ENCODE peak calls at places on chromosomes 1 and 21, in four cellular contexts. O is mesendoderm, D is IMR-90, T is H1. J is an unnamed sample.

GRCh38 chr1:147853391-147853790 is 49.2 kb upstream of the GJA8 start:
- DNase-seq in O (peak), T (no peak), D (peak), J (no peak)

GRCh38 chr1:9653783-9654517 is 2.4 kb downstream of the PIK3CD start:
- DNase-seq in O (no peak), D (no peak), T (no peak), J (no peak)

GRCh38 chr1:7236844-7237515 is 451.7 kb downstream of the CAMTA1 start:
- DNase-seq in O (no peak), T (no peak), D (no peak), J (peak)

GRCh38 chr1:9615316-9616063 is 26.8 kb downstream of the TMEM201 start:
- DNase-seq in D (peak), T (peak), O (peak), J (peak)

GRCh38 chr1:193919827-193920226 is 733.4 kb upstream of the B3GALT2 start:
- DNase-seq in T (no peak), D (peak), O (peak), J (no peak)

GRCh38 chr1:147580200-147580557 is 38.9 kb downstream of the BCL9 start:
- DNase-seq in T (no peak), O (no peak), D (peak), J (no peak)

GRCh38 chr1:180540697-180541594 is 17.8 kb upstream of the OVAAL start:
- DNase-seq in D (peak), T (no peak), O (no peak), J (no peak)

GRCh38 chr1:94806451-94806861 is 13.7 kb upstream of the SLC44A3 start:
- DNase-seq in D (peak), O (no peak), T (no peak), J (no peak)

GRCh38 chr1:28135910-28136635 is 40.4 kb downstream of the PTAFR start:
- DNase-seq in T (no peak), D (no peak), O (no peak), J (no peak)

GRCh38 chr1:165279831-165280351 is 76.6 kb downstream of the LMX1A start:
- DNase-seq in O (no peak), D (no peak), T (no peak), J (no peak)

GRCh38 chr21:35410123-35410522 is 361.0 kb upstream of the RUNX1 start:
- DNase-seq in T (no peak), D (no peak), O (no peak), J (no peak)

GRCh38 chr1:95730986-95731385 is 497.0 kb downstream of the RWDD3 start:
- DNase-seq in T (no peak), O (no peak), D (no peak), J (no peak)

GRCh38 chr1:26533951-26534514 is 4.5 kb downstream of the RPS6KA1 start:
- DNase-seq in D (no peak), T (no peak), O (no peak), J (no peak)

GRCh38 chr21:28215214-28215954 is 777.3 kb downstream of the LTN1 start:
- DNase-seq in T (no peak), D (peak), O (no peak), J (no peak)

GRCh38 chr1:227038401-227038800 is 98.3 kb downstream of the COQ8A start:
- DNase-seq in T (no peak), O (no peak), D (no peak), J (no peak)

DNA sequence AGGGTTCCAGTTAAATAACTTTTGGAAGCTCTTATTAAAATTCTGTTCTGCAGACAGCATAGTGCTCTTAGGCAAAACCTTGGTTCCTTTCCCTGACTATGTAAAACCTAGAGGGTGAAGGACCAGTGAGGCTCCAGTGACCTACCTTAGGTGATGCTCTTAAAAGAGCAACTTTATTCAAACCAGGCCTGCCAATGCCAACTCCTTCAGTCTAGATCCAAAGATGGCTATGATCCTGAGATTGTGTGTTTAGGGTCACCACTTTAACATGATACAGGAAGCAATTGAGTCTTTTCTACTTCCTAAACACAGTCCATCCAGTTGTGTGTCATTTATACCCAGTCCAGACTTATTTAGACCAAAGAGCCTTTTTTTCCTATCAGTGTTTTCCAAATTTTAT is 10.8 kb downstream of the MCL1 start:
- DNase-seq in D (no peak), T (no peak), O (no peak), J (no peak)
- H4K5ac ChIP-seq in D (peak), T (peak), O (no peak), J (peak)

GRCh38 chr1:40862008-40862863 is at the start of gene CITED4:
- DNase-seq in D (peak), O (peak), T (peak), J (peak)
- H3K18ac ChIP-seq in D (no peak), O (peak), T (peak), J (no peak)

GRCh38 chr1:53395671-53396215 is 63.5 kb upstream of the DMRTB1 start:
- DNase-seq in O (no peak), D (no peak), T (no peak), J (no peak)

GRCh38 chr1:53398585-53399365 is 60.4 kb upstream of the DMRTB1 start:
- DNase-seq in O (no peak), D (no peak), T (no peak), J (peak)

GRCh38 chr1:53396563-53397268 is 62.5 kb upstream of the DMRTB1 start:
- DNase-seq in T (no peak), O (no peak), D (no peak), J (no peak)

GRCh38 chr1:53400761-53401379 is 58.3 kb upstream of the DMRTB1 start:
- DNase-seq in O (no peak), D (peak), T (no peak), J (peak)

GRCh38 chr1:53398091-53398490 is 61.1 kb upstream of the DMRTB1 start:
- DNase-seq in T (no peak), D (peak), O (no peak), J (peak)
- H4K5ac ChIP-seq in T (no peak), D (no peak), O (no peak), J (no peak)

DNA sequence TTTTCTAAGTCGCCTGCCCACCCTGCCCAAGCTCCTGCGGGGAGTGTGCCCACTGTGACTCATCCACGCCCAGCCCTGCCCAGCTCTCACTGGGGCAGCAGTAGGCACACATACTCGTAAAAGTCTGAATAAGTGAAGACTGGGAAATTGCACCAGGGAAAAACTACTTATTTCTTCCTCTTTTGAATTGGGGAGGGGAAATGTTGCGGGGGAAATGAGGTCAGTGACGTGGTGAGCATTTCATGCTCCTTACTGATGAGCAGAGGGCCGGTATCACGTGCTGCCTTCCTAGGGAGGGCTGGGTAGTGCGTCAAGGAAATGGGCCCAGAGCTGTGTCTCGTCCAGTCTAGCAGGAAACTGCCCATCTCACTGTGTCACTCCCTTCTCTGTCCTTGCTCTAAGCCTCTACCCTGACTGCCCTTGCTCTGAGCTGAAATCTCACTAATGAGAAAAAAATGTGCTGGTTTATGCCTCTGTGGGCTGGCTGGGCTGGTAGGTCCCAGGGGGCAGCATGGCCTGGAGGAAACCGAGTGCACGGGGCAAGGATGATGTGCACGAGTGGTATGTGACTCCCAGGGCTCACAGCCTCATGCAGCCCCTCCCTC is 13.5 kb upstream of the TNFRSF1B start:
- DNase-seq in T (no peak), D (peak), O (no peak), J (no peak)
- H3K18ac ChIP-seq in T (no peak), D (peak), O (no peak), J (no peak)

GRCh38 chr1:37682334-37682987 is 9.9 kb upstream of the CDCA8 start:
- DNase-seq in D (peak), T (no peak), O (peak), J (peak)
- H4K5ac ChIP-seq in D (no peak), T (no peak), O (no peak), J (no peak)

DNA sequence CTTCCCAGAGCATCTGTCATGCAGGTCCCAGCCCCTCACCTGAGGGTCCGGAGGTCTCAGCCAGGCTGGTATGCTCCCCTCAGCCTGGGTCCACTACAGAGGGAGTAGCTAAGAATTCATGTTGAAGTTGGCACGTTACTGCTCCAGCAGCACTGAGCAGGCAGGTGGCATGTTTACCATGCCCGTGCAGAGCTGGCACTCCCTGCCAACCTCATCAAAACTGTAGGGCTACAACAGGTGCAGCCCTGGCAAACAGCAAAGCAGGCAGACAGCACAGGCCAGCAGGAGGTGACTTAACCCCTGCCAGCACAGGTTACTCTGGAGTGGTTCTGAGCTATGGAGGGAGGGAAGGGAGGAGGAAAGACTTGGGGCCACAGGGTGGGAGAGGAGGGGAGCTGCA is 46.4 kb downstream of the NUAK2 start:
- DNase-seq in O (no peak), T (no peak), D (no peak), J (no peak)
- H3K18ac ChIP-seq in O (no peak), T (peak), D (no peak), J (no peak)

GRCh38 chr1:29180497-29181412 is 945 bp downstream of the SRSF4 start:
- DNase-seq in T (no peak), D (no peak), O (no peak), J (no peak)

GRCh38 chr1:29179641-29180184 is 2.0 kb downstream of the SRSF4 start:
- DNase-seq in D (no peak), T (no peak), O (no peak), J (no peak)

GRCh38 chr1:29181413-29182225 is at the start of gene SRSF4:
- DNase-seq in T (peak), D (peak), O (peak), J (peak)

GRCh38 chr1:29176567-29176966 is 5.1 kb downstream of the SRSF4 start:
- DNase-seq in O (no peak), D (no peak), T (no peak), J (peak)

DNA sequence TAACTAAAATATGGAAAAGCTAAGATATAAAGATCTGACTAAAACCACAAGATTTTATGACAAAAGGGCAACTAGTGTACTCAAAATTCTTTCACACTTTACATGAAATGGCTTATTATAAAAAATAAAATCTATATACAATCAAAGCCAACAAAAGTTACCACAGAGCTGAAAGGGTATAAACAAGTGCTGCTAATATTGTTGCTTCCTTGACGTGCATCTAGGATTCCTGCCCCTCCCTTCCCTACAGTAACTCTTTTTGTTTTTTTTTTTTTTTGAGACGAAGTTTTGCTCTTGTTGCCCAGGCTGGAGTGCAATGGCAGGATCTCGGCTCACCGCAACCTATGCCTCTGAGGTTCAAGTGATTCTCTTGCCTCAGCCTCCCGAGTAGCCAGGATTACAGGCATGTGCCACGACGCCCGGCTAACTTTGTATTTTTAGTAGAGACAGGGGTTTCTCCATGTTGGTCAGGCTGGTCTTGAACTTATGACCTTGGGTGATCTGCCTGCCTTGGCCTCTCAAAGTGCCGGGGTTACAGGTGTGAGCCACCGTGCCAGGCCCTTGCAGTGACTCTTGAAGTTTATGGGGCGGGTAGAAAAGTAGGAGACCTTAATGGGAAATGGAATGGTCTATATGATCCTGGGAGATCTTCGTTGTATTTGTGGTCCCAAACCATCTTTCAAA is 4.5 kb downstream of the SRSF4 start:
- DNase-seq in T (no peak), O (no peak), D (no peak), J (peak)
- H4K5ac ChIP-seq in T (no peak), O (no peak), D (no peak), J (no peak)

DNA sequence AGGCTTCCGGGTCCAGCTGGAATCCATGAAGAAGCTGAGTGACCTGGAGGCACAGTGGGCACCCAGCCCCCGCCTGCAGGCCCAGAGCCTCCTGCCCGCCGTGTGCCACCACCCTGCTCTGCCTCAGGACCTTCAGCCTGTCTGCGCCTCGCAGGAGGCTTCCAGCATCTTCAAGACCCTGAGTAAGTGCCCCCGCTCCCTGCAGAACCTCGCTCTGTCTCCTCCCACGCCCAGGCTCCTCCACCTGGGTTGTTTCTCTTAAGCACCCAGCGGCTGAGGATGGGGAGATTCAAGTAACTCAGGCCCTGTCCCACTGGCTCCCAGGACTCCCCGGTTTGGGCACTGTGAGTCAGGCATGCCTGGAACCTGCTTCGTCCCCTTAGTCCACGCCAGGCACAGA is 1.5 kb downstream of the GUCA2B start:
- DNase-seq in D (no peak), O (no peak), T (no peak), J (no peak)
- H3K18ac ChIP-seq in D (no peak), O (no peak), T (no peak), J (no peak)

J was measured in H9.